ENCODE peak calls at places on chromosome 13, in eight cellular contexts. A is GM03348, L is fibroblast of pulmonary artery, C is AG04450, W is fibroblast of lung, J is astrocyte of the cerebellum, K is BE2C, O is progenitor cell of endocrine pancreas. T is an unnamed sample.

GRCh38 chr13:94886191-94886590 is 173.8 kb upstream of the SOX21 start:
- DNase-seq in K (no peak), C (no peak), W (no peak), L (peak), O (no peak), A (peak), J (peak), T (peak)

GRCh38 chr13:27826379-27827353 is 34.4 kb downstream of the GSX1 start:
- DNase-seq in J (peak), L (peak), O (peak), K (peak), W (peak), A (peak), C (peak), T (peak)

GRCh38 chr13:40974460-40975407 is 44.4 kb downstream of the ELF1 start:
- DNase-seq in O (no peak), L (peak), K (peak), W (peak), C (no peak), J (no peak), A (no peak), T (peak)

GRCh38 chr13:73578251-73578875 is 519.6 kb downstream of the KLF5 start:
- DNase-seq in A (no peak), O (no peak), W (peak), J (no peak), K (no peak), C (no peak), L (peak), T (peak)

GRCh38 chr13:99640260-99640659 is 139.0 kb downstream of the TM9SF2 start:
- DNase-seq in O (no peak), C (no peak), A (no peak), J (no peak), L (no peak), W (no peak), K (no peak), T (no peak)

GRCh38 chr13:100434010-100434763 is 154.4 kb downstream of the GGACT start:
- DNase-seq in A (peak), J (peak), W (peak), O (no peak), L (peak), C (no peak), K (no peak), T (peak)

GRCh38 chr13:100442095-100442832 is 146.3 kb downstream of the GGACT start:
- DNase-seq in K (no peak), C (no peak), A (no peak), W (no peak), O (no peak), L (no peak), J (no peak), T (no peak)

GRCh38 chr13:101868585-101869469 is 416.4 kb downstream of the ITGBL1 start:
- DNase-seq in K (no peak), J (no peak), A (no peak), O (no peak), W (no peak), C (no peak), L (no peak), T (no peak)

GRCh38 chr13:103236213-103236612 is 170.0 kb upstream of the SLC10A2 start:
- DNase-seq in O (no peak), A (no peak), C (no peak), W (peak), K (peak), L (peak), J (peak), T (no peak)

GRCh38 chr13:74305876-74306275 is 171.7 kb upstream of the KLF12 start:
- DNase-seq in K (no peak), L (no peak), W (no peak), O (no peak), J (no peak), C (no peak), A (no peak), T (peak)

GRCh38 chr13:64529874-64530485 is 2700.2 kb downstream of the PCDH9 start:
- DNase-seq in L (peak), A (peak), J (no peak), W (peak), O (no peak), C (no peak), K (peak), T (peak)

GRCh38 chr13:33262997-33263396 is 22.6 kb downstream of the STARD13 start:
- DNase-seq in K (no peak), O (no peak), L (no peak), W (no peak), A (no peak), C (no peak), J (no peak), T (no peak)

GRCh38 chr13:74250738-74251190 is 116.6 kb upstream of the KLF12 start:
- DNase-seq in K (peak), O (no peak), A (peak), L (peak), J (no peak), C (no peak), W (peak), T (peak)

T was measured in amniotic epithelial cell.